ENCODE peak calls at places on chromosomes 1 and 21, in ten cellular contexts. X, W, F, S, J, H, P, D, B and I are unnamed samples.

GRCh38 chr1:183116416-183116815 is 69.6 kb upstream of the LAMC2 start:
- DNase-seq in W (no peak), X (no peak), B (no peak), P (no peak), J (no peak), D (no peak), S (no peak), H (no peak), F (no peak), I (no peak)

GRCh38 chr1:3247521-3248031 is 178.6 kb downstream of the PRDM16 start:
- DNase-seq in J (no peak), B (no peak), X (peak; percentile 73), S (no peak), H (no peak), D (no peak), F (no peak), W (no peak), P (no peak), I (no peak)

GRCh38 chr21:31252611-31253010 is 91.5 kb downstream of the TIAM1 start:
- DNase-seq in F (no peak), S (no peak), B (no peak), W (no peak), P (no peak), H (no peak), J (no peak), X (no peak), D (no peak), I (no peak)

GRCh38 chr1:242454262-242455051 is 70.0 kb downstream of the PLD5 start:
- DNase-seq in S (no peak), W (no peak), J (no peak), D (peak; percentile 38), P (no peak), X (no peak), B (no peak), F (no peak), H (no peak), I (no peak)

GRCh38 chr21:21750124-21750825 is 752.1 kb downstream of the NCAM2 start:
- DNase-seq in H (no peak), X (no peak), W (no peak), D (no peak), B (no peak), P (no peak), J (no peak), F (no peak), S (no peak), I (no peak)

GRCh38 chr21:41482321-41482720 is 25.6 kb downstream of the TMPRSS2 start:
- DNase-seq in F (no peak), H (no peak), D (peak; percentile 18), P (no peak), B (no peak), S (no peak), X (no peak), J (peak; percentile 23), W (no peak), I (no peak)

GRCh38 chr21:45457161-45457831 is 52.3 kb downstream of the COL18A1 start:
- DNase-seq in F (no peak), H (no peak), P (no peak), X (no peak), D (no peak), W (no peak), J (no peak), S (no peak), B (no peak), I (no peak)

GRCh38 chr1:30111431-30111830 is 612.0 kb downstream of the MATN1 start:
- DNase-seq in W (peak; percentile 36), H (peak; percentile 57), J (no peak), F (peak; percentile 25), D (peak; percentile 49), S (peak; percentile 58), B (no peak), X (peak; percentile 87), P (peak; percentile 66), I (no peak)

GRCh38 chr1:232978091-232978634 is 27.8 kb downstream of the NTPCR start:
- DNase-seq in P (no peak), W (no peak), S (no peak), H (no peak), F (no peak), X (no peak), J (no peak), D (peak; percentile 35), B (no peak), I (no peak)

GRCh38 chr1:177302365-177303044 is 131.7 kb downstream of the BRINP2 start:
- DNase-seq in P (no peak), B (no peak), D (no peak), H (no peak), W (peak; percentile 40), S (no peak), F (peak; percentile 29), X (peak; percentile 53), J (no peak), I (no peak)

GRCh38 chr21:42705746-42706374 is 52.4 kb downstream of the PDE9A start:
- DNase-seq in X (peak; percentile 47), B (no peak), H (no peak), W (no peak), J (no peak), D (no peak), S (no peak), F (no peak), P (no peak), I (no peak)

GRCh38 chr1:234608026-234608719 is 1.8 kb downstream of the IRF2BP2 start:
- DNase-seq in B (peak; percentile 74), H (peak; percentile 83), D (peak; percentile 94), W (peak; percentile 70), X (peak; percentile 81), P (peak; percentile 76), F (peak; percentile 82), J (no peak), S (peak; percentile 82), I (peak; percentile 60)

GRCh38 chr1:234610061-234610581 is at the start of gene IRF2BP2:
- DNase-seq in B (no peak), S (peak; percentile 83), P (peak; percentile 91), D (peak; percentile 81), X (peak; percentile 89), H (peak; percentile 85), F (peak; percentile 88), J (no peak), W (peak; percentile 85), I (peak; percentile 61)

GRCh38 chr1:234607091-234608025 is 2.6 kb downstream of the IRF2BP2 start:
- DNase-seq in W (peak; percentile 41), D (peak; percentile 64), B (no peak), S (peak; percentile 38), X (peak; percentile 67), J (no peak), F (peak; percentile 48), P (peak; percentile 68), H (no peak), I (no peak)

GRCh38 chr1:234609528-234610042 is 393 bp downstream of the IRF2BP2 start:
- DNase-seq in W (peak; percentile 37), J (no peak), S (no peak), X (no peak), F (no peak), P (no peak), B (no peak), D (no peak), H (no peak), I (no peak)

DNA sequence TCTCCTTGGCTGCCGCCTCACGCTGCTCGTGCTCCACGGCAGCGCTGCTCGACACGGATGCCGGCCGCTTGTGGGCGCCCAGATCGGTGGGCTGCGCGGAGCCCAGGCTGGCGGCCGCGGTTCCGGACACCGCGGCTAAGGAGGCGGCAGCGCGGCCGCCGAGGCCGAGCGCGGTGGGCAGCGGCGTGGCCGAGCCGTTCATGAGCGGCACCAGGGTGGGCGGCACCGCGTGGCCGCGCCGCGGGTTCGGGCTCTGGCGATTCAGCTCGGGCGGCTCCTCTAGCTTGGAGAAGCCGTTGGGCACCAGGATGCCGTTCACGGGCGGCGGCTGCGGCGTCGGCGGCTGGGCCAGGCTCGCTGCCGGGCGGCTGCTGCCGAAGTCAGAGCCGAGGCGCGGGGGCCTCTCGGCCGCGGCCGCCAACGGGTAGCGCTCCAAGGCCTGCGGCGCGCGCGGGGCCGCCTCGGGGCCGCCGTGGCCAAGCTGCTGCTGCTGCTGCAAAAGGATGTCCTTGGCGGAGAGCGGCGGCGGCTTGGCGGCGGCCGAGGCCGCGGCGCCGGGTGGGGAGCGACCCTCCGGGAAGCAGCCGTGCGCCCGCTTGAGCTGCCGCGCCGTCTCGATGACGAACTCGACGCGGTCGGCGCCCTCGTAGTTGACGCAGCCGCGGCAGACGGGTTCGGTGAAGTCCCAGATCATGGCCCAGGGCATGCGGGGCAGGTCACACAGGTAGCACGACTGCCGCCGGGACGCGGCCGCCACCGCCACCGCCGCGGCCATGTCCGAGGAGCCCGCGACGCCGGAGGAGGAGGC is 1.1 kb downstream of the IRF2BP2 start:
- DNase-seq in F (peak; percentile 67), P (peak; percentile 70), W (peak; percentile 62), X (peak; percentile 73), D (peak; percentile 40), B (no peak), J (no peak), H (no peak), S (peak; percentile 60), I (no peak)
- TF ChIP-seq CTCF in F (no peak), P (no peak), W (no peak), X (no peak), D (no peak), B (no peak), J (no peak), H (no peak), S (no peak), I (peak; percentile 10)

GRCh38 chr1:156707027-156707426 is 1.6 kb upstream of the CRABP2 start:
- DNase-seq in H (no peak), W (no peak), D (no peak), B (no peak), J (no peak), X (no peak), P (no peak), S (no peak), F (no peak), I (no peak)
- H3K4me3 ChIP-seq in H (no peak overlapping the region), W (no peak overlapping the region), D (peak overlapping the region; percentile 39), B (peak overlapping the region; percentile 74), J (no peak overlapping the region), X (peak overlapping the region; percentile 91), P (no peak overlapping the region), S (no peak overlapping the region), F (no peak overlapping the region), I (no peak overlapping the region)

GRCh38 chr21:16792155-16792554 is 720.7 kb upstream of the CXADR start:
- DNase-seq in P (no peak), J (no peak), F (no peak), H (no peak), S (no peak), B (no peak), X (no peak), W (no peak), D (no peak), I (no peak)

GRCh38 chr21:16794944-16795343 is 717.9 kb upstream of the CXADR start:
- DNase-seq in W (no peak), J (peak; percentile 71), F (no peak), S (peak; percentile 61), H (no peak), P (no peak), D (peak; percentile 87), X (no peak), B (no peak), I (no peak)

GRCh38 chr21:16800536-16800935 is 712.3 kb upstream of the CXADR start:
- DNase-seq in W (no peak), H (no peak), P (no peak), F (no peak), B (no peak), D (no peak), X (no peak), J (no peak), S (no peak), I (no peak)

GRCh38 chr21:16797530-16797929 is 715.3 kb upstream of the CXADR start:
- DNase-seq in W (no peak), D (no peak), X (no peak), P (no peak), H (no peak), S (no peak), J (no peak), B (no peak), F (no peak), I (no peak)
- TF ChIP-seq CTCF in W (no peak), D (no peak), X (no peak), P (no peak), H (no peak), S (no peak), J (no peak), B (no peak), F (no peak), I (no peak)

GRCh38 chr1:110335265-110335664 is 3.9 kb upstream of the RBM15 start:
- DNase-seq in D (no peak), F (no peak), J (no peak), P (no peak), S (no peak), X (no peak), H (no peak), W (no peak), B (no peak), I (no peak)
- H3K4me3 ChIP-seq in D (no peak overlapping the region), F (no peak overlapping the region), J (no peak overlapping the region), P (no peak overlapping the region), S (no peak overlapping the region), X (no peak overlapping the region), H (no peak overlapping the region), W (no peak overlapping the region), B (no peak overlapping the region), I (no peak overlapping the region)